ENCODE peak calls at places on chromosomes 11 and 22, in six cellular contexts. P is IMR-90, A is AG04450, U is endothelial cell of umbilical vein, R is pancreas, B is caudate nucleus. Q is an unnamed sample.

GRCh38 chr11:46322759-46323158 is 24.5 kb upstream of the DGKZ start:
- DNase-seq in P (peak), A (no peak), U (no peak), R (no peak), B (no peak), Q (no peak)

GRCh38 chr11:65209711-65210360 is 28.1 kb downstream of the CAPN1 start:
- DNase-seq in P (no peak), A (no peak), U (no peak), R (no peak), B (no peak), Q (no peak)

GRCh38 chr11:12269104-12269441 is 108.3 kb upstream of the PARVA start:
- DNase-seq in P (peak), A (no peak), U (peak), R (peak), B (no peak), Q (no peak)

GRCh38 chr11:110565344-110565684 is 135.6 kb downstream of the FDX1 start:
- DNase-seq in P (peak), A (no peak), U (no peak), R (no peak), B (no peak), Q (no peak)

GRCh38 chr22:35397095-35397904 is 2.6 kb upstream of the MCM5 start:
- DNase-seq in P (peak), A (no peak), U (peak), R (peak), B (no peak), Q (no peak)

GRCh38 chr11:82191690-82192089 is 542.0 kb downstream of the FAM181B start:
- DNase-seq in P (no peak), A (no peak), U (no peak), R (no peak), B (no peak), Q (no peak)

GRCh38 chr22:46030241-46030880 is 53.4 kb upstream of the WNT7B start:
- DNase-seq in P (no peak), A (no peak), U (no peak), R (peak), B (no peak), Q (no peak)

GRCh38 chr11:75476716-75477613 is 44.0 kb upstream of the KLHL35 start:
- DNase-seq in P (no peak), A (no peak), U (no peak), R (peak), B (no peak), Q (no peak)

GRCh38 chr11:9075441-9076000 is 15.9 kb downstream of the SCUBE2 start:
- DNase-seq in P (no peak), A (no peak), U (no peak), R (no peak), B (no peak), Q (no peak)

GRCh38 chr11:9078113-9079041 is 13.0 kb downstream of the SCUBE2 start:
- DNase-seq in P (peak), A (peak), U (no peak), R (no peak), B (no peak), Q (no peak)

GRCh38 chr11:9077164-9077563 is 14.2 kb downstream of the SCUBE2 start:
- DNase-seq in P (no peak), A (no peak), U (no peak), R (no peak), B (no peak), Q (no peak)

GRCh38 chr11:9076046-9076445 is 15.4 kb downstream of the SCUBE2 start:
- DNase-seq in P (no peak), A (no peak), U (no peak), R (no peak), B (no peak), Q (no peak)

DNA sequence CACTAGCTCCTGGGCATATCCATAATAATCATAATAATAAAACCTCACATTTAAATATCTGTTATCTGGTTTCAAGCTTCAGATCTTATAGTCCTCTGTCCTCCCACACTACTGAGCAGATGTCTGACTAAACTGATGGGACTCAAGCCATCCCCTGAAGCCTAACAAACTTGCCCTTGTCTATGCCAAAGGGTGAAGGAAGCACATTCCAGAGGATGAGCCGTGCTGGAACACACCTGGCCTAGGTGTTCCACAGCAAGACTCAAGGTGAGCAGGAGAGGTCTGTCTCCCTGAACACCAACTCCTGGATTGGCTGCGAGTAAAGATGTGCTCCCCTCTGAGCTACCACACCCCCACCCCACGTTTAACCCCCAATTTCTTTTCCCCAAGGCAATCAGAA is 14.7 kb downstream of the SCUBE2 start:
- DNase-seq in P (no peak), A (no peak), U (no peak), R (no peak), B (no peak), Q (peak)
- H3K27ac ChIP-seq in P (no peak), A (no peak), U (no peak), R (no peak), B (no peak), Q (no peak)

DNA sequence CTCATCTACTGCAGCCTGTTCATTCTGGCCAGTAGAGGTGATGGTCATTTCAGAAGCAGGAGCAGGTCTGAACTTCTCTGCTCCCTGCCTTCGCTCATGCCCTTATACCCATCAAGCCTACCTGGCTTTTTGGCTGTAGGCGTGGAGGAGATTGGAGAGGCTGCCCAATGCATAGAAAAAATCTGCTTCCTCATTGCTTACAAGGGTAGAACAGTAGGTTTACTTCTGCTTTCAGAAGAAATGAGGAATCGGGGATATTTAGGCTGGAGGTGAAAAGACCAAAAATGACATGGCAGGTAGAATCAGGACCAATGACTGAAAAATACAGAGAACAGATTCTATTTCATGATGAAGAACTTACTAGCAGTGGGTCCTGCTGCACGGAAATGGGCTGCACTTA is 72.9 kb upstream of the YWHAH start:
- DNase-seq in P (no peak), A (no peak), U (no peak), R (no peak), B (no peak), Q (no peak)
- H3K27ac ChIP-seq in P (no peak), A (no peak), U (peak), R (no peak), B (no peak), Q (peak)

GRCh38 chr22:31142285-31142684 is 2.0 kb upstream of the PLA2G3 start:
- DNase-seq in P (no peak), A (no peak), U (no peak), R (no peak), B (no peak), Q (no peak)
- H3K27ac ChIP-seq in P (no peak), A (no peak), U (no peak), R (no peak), B (no peak), Q (no peak)

GRCh38 chr11:23644443-23644842 is 784.2 kb upstream of the CCDC179 start:
- DNase-seq in P (no peak), A (no peak), U (no peak), R (no peak), B (no peak), Q (no peak)
- H3K27ac ChIP-seq in P (no peak), A (no peak), U (no peak), R (no peak), B (no peak), Q (no peak)

DNA sequence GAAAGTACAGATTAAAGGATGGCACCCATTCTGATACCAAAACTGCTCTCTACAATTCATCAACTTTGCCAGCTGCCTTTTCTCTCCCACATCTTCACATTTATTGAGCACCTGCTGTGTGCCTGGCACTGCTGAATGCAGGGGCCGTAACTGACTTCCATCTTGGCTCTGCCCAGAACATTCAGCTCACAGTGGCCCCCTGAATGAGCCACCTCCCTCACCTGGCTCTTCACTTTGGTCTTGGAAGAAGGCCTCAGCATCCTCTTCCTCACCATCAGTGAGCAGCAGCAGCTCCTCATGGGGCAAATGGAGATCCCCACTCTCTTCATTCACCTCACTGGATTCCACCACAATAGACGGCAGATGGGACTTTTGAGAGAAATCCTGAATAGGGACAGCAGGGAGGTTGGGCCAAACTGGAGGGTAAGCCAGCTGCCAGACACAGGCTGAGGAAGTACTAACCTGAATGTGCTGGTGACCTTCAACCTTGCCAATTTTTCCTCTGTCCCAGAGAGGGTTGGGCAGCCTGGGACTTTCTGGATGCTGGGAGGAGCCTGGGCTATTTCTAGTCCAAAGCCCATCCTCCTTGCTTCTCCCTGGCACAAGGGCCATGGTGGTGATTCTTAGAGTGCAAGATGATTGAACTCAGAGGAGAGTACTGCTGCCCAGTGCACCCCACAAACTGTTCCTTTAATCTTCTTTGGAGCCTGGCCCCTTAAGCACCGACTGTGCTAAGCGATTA is 1.9 kb upstream of the UQCC3 start:
- DNase-seq in P (no peak), A (no peak), U (no peak), R (peak), B (no peak), Q (no peak)
- H3K27ac ChIP-seq in P (no peak), A (peak), U (no peak), R (no peak), B (no peak), Q (peak)

GRCh38 chr11:116928102-116928777 is 90.8 kb upstream of the APOA1 start:
- DNase-seq in P (no peak), A (no peak), U (no peak), R (no peak), B (no peak), Q (no peak)
- H3K27ac ChIP-seq in P (no peak), A (no peak), U (no peak), R (no peak), B (no peak), Q (no peak)

GRCh38 chr11:44823920-44824704 is 97.3 kb downstream of the TSPAN18 start:
- DNase-seq in P (no peak), A (no peak), U (peak), R (no peak), B (no peak), Q (no peak)
- H3K27ac ChIP-seq in P (no peak), A (no peak), U (peak), R (no peak), B (no peak), Q (no peak)